ENCODE peak calls at places on chromosomes 7 and 10, in eight cellular contexts. W is HCT116, V is BJ, Y is heart right ventricle, R is GM23338, K is GM12878, I is astrocyte of the spinal cord, T is Peyer's patch. P is an unnamed sample.

GRCh38 chr10:110556993-110557601 is 10.4 kb upstream of the SMC3 start:
- DNase-seq in W (peak; percentile 73), V (no peak), Y (no peak), R (peak; percentile 93), K (no peak), I (peak; percentile 42), T (peak; percentile 73), P (no peak)

GRCh38 chr7:154171422-154171821 is 119.2 kb downstream of the DPP6 start:
- DNase-seq in W (no peak), V (no peak), Y (no peak), R (no peak), K (no peak), I (no peak), T (no peak), P (no peak)

GRCh38 chr7:130996205-130996840 is 262.3 kb upstream of the KLF14 start:
- DNase-seq in W (no peak), V (no peak), Y (no peak), R (no peak), K (no peak), I (no peak), T (no peak), P (no peak)

GRCh38 chr7:741191-741671 is 14.2 kb upstream of the PRKAR1B start:
- DNase-seq in W (no peak), V (no peak), Y (no peak), R (no peak), K (no peak), I (no peak), T (no peak), P (no peak)

GRCh38 chr7:9719303-9719702 is 1254.4 kb upstream of the PHF14 start:
- DNase-seq in W (no peak), V (no peak), Y (no peak), R (no peak), K (no peak), I (peak; percentile 5), T (no peak), P (no peak)

GRCh38 chr7:2802504-2803341 is 41.4 kb downstream of the GNA12 start:
- DNase-seq in W (no peak), V (no peak), Y (peak; percentile 56), R (peak; percentile 52), K (no peak), I (peak; percentile 53), T (no peak), P (no peak)

GRCh38 chr7:130493275-130493868 is 1.5 kb downstream of the MEST start:
- DNase-seq in W (no peak), V (no peak), Y (no peak), R (peak; percentile 26), K (no peak), I (peak; percentile 43), T (no peak), P (no peak)

GRCh38 chr10:129952771-129953489 is 11.1 kb downstream of the EBF3 start:
- DNase-seq in W (no peak), V (no peak), Y (no peak), R (no peak), K (no peak), I (no peak), T (no peak), P (no peak)

GRCh38 chr10:118904284-118904683 is 125.2 kb upstream of the NANOS1 start:
- DNase-seq in W (no peak), V (no peak), Y (no peak), R (no peak), K (no peak), I (no peak), T (no peak), P (no peak)

GRCh38 chr10:26215923-26216576 is 524 bp upstream of the GAD2 start:
- DNase-seq in W (no peak), V (no peak), Y (peak; percentile 20), R (peak; percentile 82), K (no peak), I (peak; percentile 0), T (no peak), P (no peak)

GRCh38 chr7:35801392-35802101 is 690 bp downstream of the SEPTIN7 start:
- DNase-seq in W (no peak), V (no peak), Y (peak; percentile 77), R (peak; percentile 89), K (no peak), I (peak; percentile 68), T (peak; percentile 73), P (no peak)

GRCh38 chr10:91935886-91936285 is 12.3 kb downstream of the BTAF1 start:
- DNase-seq in W (no peak), V (no peak), Y (no peak), R (no peak), K (no peak), I (no peak), T (no peak), P (no peak)

GRCh38 chr7:74573499-74573898 is 84.0 kb upstream of the GTF2I start:
- DNase-seq in W (no peak), V (no peak), Y (no peak), R (no peak), K (no peak), I (no peak), T (no peak), P (no peak)

GRCh38 chr10:96703358-96703757 is 17.0 kb downstream of the PIK3AP1 start:
- DNase-seq in W (no peak), V (no peak), Y (no peak), R (no peak), K (no peak), I (no peak), T (no peak), P (no peak)

GRCh38 chr7:72546586-72546985 is 134.4 kb upstream of the CALN1 start:
- DNase-seq in W (no peak), V (no peak), Y (no peak), R (no peak), K (peak; percentile 24), I (no peak), T (no peak), P (no peak)

GRCh38 chr7:101198476-101198875 is 2.4 kb downstream of the MOGAT3 start:
- DNase-seq in W (no peak), V (no peak), Y (no peak), R (no peak), K (no peak), I (no peak), T (no peak), P (no peak)

GRCh38 chr7:123594813-123595241 is 6.8 kb upstream of the ASB15 start:
- DNase-seq in W (no peak), V (no peak), Y (no peak), R (peak; percentile 84), K (no peak), I (peak; percentile 13), T (no peak), P (no peak)

GRCh38 chr10:63214586-63214985 is 81.5 kb downstream of the NRBF2 start:
- DNase-seq in W (no peak), V (no peak), Y (no peak), R (no peak), K (no peak), I (no peak), T (no peak), P (no peak)

GRCh38 chr7:111089822-111090426 is 1.0 kb upstream of the LRRN3 start:
- DNase-seq in W (peak; percentile 34), V (no peak), Y (no peak), R (peak; percentile 78), K (no peak), I (peak; percentile 65), T (no peak), P (no peak)

DNA sequence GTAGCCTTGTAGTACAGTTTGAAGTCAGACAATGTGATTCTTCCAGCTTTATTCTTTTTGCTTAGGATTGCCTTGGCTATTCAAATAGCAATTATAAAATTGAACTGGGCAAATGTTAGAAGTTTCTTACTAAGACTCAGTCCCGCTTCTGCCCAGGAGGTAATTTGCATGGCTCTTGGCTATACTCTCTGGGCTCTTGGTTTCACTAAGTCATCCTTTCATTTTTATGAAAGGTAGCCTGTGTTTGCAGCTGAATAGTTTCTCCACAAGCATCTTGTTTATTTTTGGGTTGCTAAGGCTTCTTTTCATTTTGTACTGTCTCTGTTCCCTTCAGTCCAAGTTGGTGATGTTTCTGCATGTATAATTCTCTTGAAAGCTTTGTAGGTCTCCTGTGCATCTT is 340.6 kb downstream of the SH2D4B start:
- DNase-seq in W (no peak), V (no peak), Y (no peak), R (no peak), K (no peak), I (no peak), T (no peak), P (no peak)
- TF ChIP-seq CTCF in W (no peak), V (no peak), Y (no peak), R (no peak), K (no peak), I (no peak), T (no peak), P (no peak)

GRCh38 chr7:45566386-45566785 is 7.8 kb upstream of the ADCY1 start:
- DNase-seq in W (no peak), V (no peak), Y (no peak), R (no peak), K (no peak), I (no peak), T (no peak), P (no peak)

GRCh38 chr7:45563401-45563800 is 10.8 kb upstream of the ADCY1 start:
- DNase-seq in W (no peak), V (no peak), Y (no peak), R (no peak), K (no peak), I (no peak), T (no peak), P (no peak)

GRCh38 chr7:45564886-45565455 is 9.2 kb upstream of the ADCY1 start:
- DNase-seq in W (no peak), V (no peak), Y (no peak), R (no peak), K (no peak), I (no peak), T (no peak), P (no peak)

GRCh38 chr7:45564485-45564884 is 9.7 kb upstream of the ADCY1 start:
- DNase-seq in W (no peak), V (no peak), Y (no peak), R (no peak), K (no peak), I (no peak), T (no peak), P (no peak)

GRCh38 chr7:45563804-45564461 is 10.2 kb upstream of the ADCY1 start:
- DNase-seq in W (no peak), V (no peak), Y (peak; percentile 36), R (no peak), K (no peak), I (no peak), T (no peak), P (no peak)
- H3K4me3 ChIP-seq in W (no peak overlapping the region), V (no peak overlapping the region), Y (no peak overlapping the region), R (no peak overlapping the region), K (no peak overlapping the region), I (no peak overlapping the region), T (no peak overlapping the region), P (no peak overlapping the region)

GRCh38 chr7:22853674-22854157 is 31.1 kb upstream of the TOMM7 start:
- DNase-seq in W (peak; percentile 54), V (no peak), Y (no peak), R (peak; percentile 70), K (no peak), I (no peak), T (peak; percentile 64), P (no peak)
- TF ChIP-seq CTCF in W (no peak), V (peak; percentile 33), Y (no peak), R (peak; percentile 66), K (peak; percentile 56), I (peak; percentile 42), T (no peak), P (peak; percentile 65)

DNA sequence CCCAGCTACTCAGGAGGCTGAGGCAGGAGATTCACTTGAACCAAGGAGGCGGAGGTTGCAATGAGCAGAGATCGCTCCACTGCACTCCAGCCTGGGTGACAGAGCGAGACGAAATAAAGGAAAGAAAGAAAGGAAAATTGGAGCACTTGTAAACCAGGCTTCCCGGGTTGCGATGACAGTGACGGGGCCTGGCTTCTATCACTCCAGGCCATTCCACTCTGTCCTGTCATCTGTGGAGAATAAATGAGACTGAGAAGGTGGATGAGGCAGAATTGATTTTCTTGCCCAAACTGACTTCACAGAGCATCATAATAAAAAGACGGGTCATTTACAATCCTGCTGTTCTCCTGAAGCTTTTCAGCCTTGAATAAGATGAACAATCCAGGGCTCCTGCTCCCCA is 12.1 kb upstream of the KPNA7 start:
- DNase-seq in W (no peak), V (no peak), Y (no peak), R (no peak), K (no peak), I (no peak), T (no peak), P (no peak)
- H3K4me3 ChIP-seq in W (no peak overlapping the region), V (no peak overlapping the region), Y (no peak overlapping the region), R (no peak overlapping the region), K (no peak overlapping the region), I (no peak overlapping the region), T (no peak overlapping the region), P (no peak overlapping the region)